ENCODE peak calls at places on chromosome 18, in ten cellular contexts. G is ascending aorta, K is adrenal gland, P is sigmoid colon, V is astrocyte, D is upper lobe of right lung, U is uterus, X is hepatocyte, J is suprapubic skin, S is heart right ventricle. F is an unnamed sample.

GRCh38 chr18:77147418-77147852 is 14.9 kb upstream of the MBP start:
- DNase-seq in K (no peak), J (no peak), S (no peak), P (peak; percentile 80), U (no peak), G (no peak), D (peak; percentile 31), V (peak; percentile 14), X (no peak), F (no peak)

GRCh38 chr18:45780568-45780967 is 44.9 kb upstream of the SIGLEC15 start:
- DNase-seq in G (no peak), V (no peak), S (no peak), U (no peak), X (no peak), D (no peak), P (no peak), K (no peak), J (no peak), F (no peak)

GRCh38 chr18:62420513-62421209 is 95.6 kb downstream of the TNFRSF11A start:
- DNase-seq in U (peak; percentile 36), K (no peak), G (peak; percentile 63), S (no peak), D (no peak), X (peak; percentile 86), J (no peak), V (peak; percentile 70), P (no peak), F (no peak)

GRCh38 chr18:50697509-50697908 is 122.3 kb downstream of the MRO start:
- DNase-seq in D (no peak), S (no peak), G (no peak), K (no peak), J (no peak), U (no peak), P (peak; percentile 26), V (no peak), X (no peak), F (no peak)

GRCh38 chr18:21602302-21602592 is 1.7 kb upstream of the ESCO1 start:
- DNase-seq in S (no peak), K (no peak), J (no peak), U (no peak), X (no peak), G (no peak), P (no peak), V (no peak), D (no peak), F (no peak)

GRCh38 chr18:10064267-10064666 is 150.5 kb downstream of the VAPA start:
- DNase-seq in U (no peak), P (no peak), V (no peak), G (no peak), K (no peak), X (no peak), S (no peak), D (no peak), J (no peak), F (no peak)

GRCh38 chr18:23884712-23885375 is 129.7 kb upstream of the TTC39C start:
- DNase-seq in D (peak; percentile 70), K (no peak), G (no peak), X (peak; percentile 75), P (peak; percentile 72), S (no peak), J (no peak), U (peak; percentile 63), V (no peak), F (no peak)

GRCh38 chr18:46542545-46542944 is 114.5 kb downstream of the LOXHD1 start:
- DNase-seq in U (no peak), X (peak; percentile 53), P (no peak), S (no peak), J (no peak), D (no peak), G (no peak), V (no peak), K (no peak), F (no peak)

GRCh38 chr18:56835331-56835730 is 184.2 kb downstream of the WDR7 start:
- DNase-seq in V (peak; percentile 12), G (no peak), J (no peak), K (no peak), U (no peak), S (no peak), D (no peak), X (no peak), P (no peak), F (no peak)

GRCh38 chr18:54775686-54776085 is 52.6 kb upstream of the RAB27B start:
- DNase-seq in P (no peak), S (no peak), V (peak; percentile 87), K (no peak), J (no peak), D (no peak), X (no peak), U (no peak), G (no peak), F (no peak)

GRCh38 chr18:28794459-28795245 is 617.7 kb upstream of the CDH2 start:
- DNase-seq in S (no peak), J (no peak), U (no peak), X (no peak), G (no peak), D (no peak), V (peak; percentile 87), P (no peak), K (no peak), F (peak; percentile 18)

GRCh38 chr18:32019251-32019943 is 772 bp downstream of the RNF125 start:
- DNase-seq in U (peak; percentile 18), X (peak; percentile 42), P (no peak), S (peak; percentile 53), K (no peak), V (peak; percentile 44), D (peak; percentile 74), G (peak; percentile 64), J (no peak), F (no peak)

GRCh38 chr18:55587341-55588000 is 521 bp downstream of the TCF4 start:
- DNase-seq in G (no peak), S (peak; percentile 30), U (peak; percentile 37), K (peak; percentile 59), V (peak; percentile 41), P (no peak), D (no peak), J (no peak), X (peak; percentile 37), F (no peak)

GRCh38 chr18:44737623-44738022 is 56.9 kb downstream of the SETBP1 start:
- DNase-seq in S (no peak), P (peak; percentile 81), J (no peak), V (no peak), D (no peak), K (no peak), U (peak; percentile 65), G (no peak), X (no peak), F (no peak)
- H3K27me3 ChIP-seq in S (no peaks in the 10 kb centered on the region), P (no peaks in the 10 kb centered on the region), J (no peaks in the 10 kb centered on the region), V (peaks cover 12% of the 10 kb centered on the region), D (no peaks in the 10 kb centered on the region), K (no peaks in the 10 kb centered on the region), U (no peaks in the 10 kb centered on the region), G (no peaks in the 10 kb centered on the region), X (no peaks in the 10 kb centered on the region), F (no peaks in the 10 kb centered on the region)

GRCh38 chr18:48410095-48410920 is 1.1 kb upstream of the ZBTB7C start:
- DNase-seq in X (peak; percentile 94), D (peak; percentile 97), S (peak; percentile 94), K (peak; percentile 94), P (peak; percentile 94), V (peak; percentile 67), G (peak; percentile 95), J (peak; percentile 94), U (peak; percentile 84), F (no peak)
- TF ChIP-seq CTCF in X (no peak), D (no peak), S (no peak), K (no peak), P (no peak), V (no peak), G (no peak), J (no peak), U (peak; percentile 4), F (no peak)

GRCh38 chr18:58362027-58362575 is 266.8 kb downstream of the ALPK2 start:
- DNase-seq in P (peak; percentile 74), V (peak; percentile 96), G (peak; percentile 79), S (no peak), K (no peak), U (peak; percentile 72), D (no peak), X (peak; percentile 51), J (no peak), F (no peak)

GRCh38 chr18:58359226-58360019 is 269.5 kb downstream of the ALPK2 start:
- DNase-seq in P (no peak), S (no peak), D (no peak), K (no peak), G (no peak), J (no peak), U (no peak), V (peak; percentile 83), X (no peak), F (no peak)

GRCh38 chr18:58362829-58363231 is 266.1 kb downstream of the ALPK2 start:
- DNase-seq in X (no peak), D (no peak), G (no peak), K (no peak), V (no peak), U (no peak), S (no peak), P (no peak), J (no peak), F (no peak)

GRCh38 chr18:58361212-58361611 is 267.7 kb downstream of the ALPK2 start:
- DNase-seq in V (no peak), K (no peak), D (no peak), U (no peak), S (no peak), P (no peak), J (no peak), G (no peak), X (no peak), F (no peak)

GRCh38 chr18:58360324-58360723 is 268.6 kb downstream of the ALPK2 start:
- DNase-seq in J (no peak), P (no peak), K (no peak), G (no peak), X (no peak), S (no peak), V (no peak), D (no peak), U (no peak), F (no peak)
- H3K4me1 ChIP-seq in J (no peaks in the 10 kb centered on the region), P (peaks cover 24% of the 10 kb centered on the region), K (no peaks in the 10 kb centered on the region), G (no peaks in the 10 kb centered on the region), X (peaks cover 15% of the 10 kb centered on the region), S (no peaks in the 10 kb centered on the region), V (peaks cover 63% of the 10 kb centered on the region), D (peaks cover 20% of the 10 kb centered on the region), U (no peaks in the 10 kb centered on the region), F (no peaks in the 10 kb centered on the region)

GRCh38 chr18:59063912-59064311 is 75.8 kb upstream of the SEC11C start:
- DNase-seq in V (no peak), K (no peak), S (no peak), U (no peak), D (no peak), P (peak; percentile 77), G (no peak), X (no peak), J (no peak), F (no peak)

GRCh38 chr18:59061914-59062642 is 77.6 kb upstream of the SEC11C start:
- DNase-seq in J (no peak), U (no peak), G (no peak), X (no peak), P (no peak), V (no peak), D (no peak), S (no peak), K (peak; percentile 15), F (no peak)

GRCh38 chr18:59063300-59063895 is 76.3 kb upstream of the SEC11C start:
- DNase-seq in J (no peak), P (peak; percentile 77), K (no peak), V (no peak), X (no peak), U (no peak), G (no peak), S (no peak), D (no peak), F (no peak)

GRCh38 chr18:59060540-59060939 is 79.1 kb upstream of the SEC11C start:
- DNase-seq in S (no peak), K (peak; percentile 56), U (no peak), J (no peak), D (no peak), X (no peak), V (no peak), P (no peak), G (no peak), F (no peak)

GRCh38 chr18:59062643-59063006 is 77.1 kb upstream of the SEC11C start:
- DNase-seq in X (no peak), G (no peak), V (no peak), J (no peak), S (no peak), D (no peak), U (no peak), P (no peak), K (peak; percentile 36), F (no peak)
- H3K27me3 ChIP-seq in X (no peaks in the 10 kb centered on the region), G (no peaks in the 10 kb centered on the region), V (no peaks in the 10 kb centered on the region), J (no peaks in the 10 kb centered on the region), S (no peaks in the 10 kb centered on the region), D (no peaks in the 10 kb centered on the region), U (no peaks in the 10 kb centered on the region), P (no peaks in the 10 kb centered on the region), K (no peaks in the 10 kb centered on the region), F (no peaks in the 10 kb centered on the region)